ENCODE peak calls at places on chromosomes 13 and 19, in five cellular contexts. M, E, J, Q and C are unnamed samples.

GRCh38 chr19:45878043-45878794 is 7.7 kb downstream of the IRF2BP1 start:
- DNase-seq in J (no peak), Q (no peak), M (no peak), E (no peak), C (no peak)

GRCh38 chr19:2491130-2491801 is 15.3 kb downstream of the GADD45B start:
- DNase-seq in E (no peak), J (no peak), Q (peak; percentile 91), M (peak; percentile 78), C (peak; percentile 85)

GRCh38 chr19:43464089-43464775 is 1.2 kb downstream of the LYPD3 start:
- DNase-seq in J (no peak), E (peak; percentile 92), Q (no peak), M (no peak), C (no peak)

GRCh38 chr19:2394054-2394668 is 33.2 kb downstream of the TIMM13 start:
- DNase-seq in E (no peak), Q (no peak), M (no peak), J (no peak), C (no peak)

GRCh38 chr19:4032436-4032835 is 24.9 kb downstream of the PIAS4 start:
- DNase-seq in Q (no peak), M (no peak), E (no peak), J (no peak), C (no peak)

GRCh38 chr13:30895773-30896172 is 10.3 kb upstream of the MEDAG start:
- DNase-seq in E (peak; percentile 88), M (peak; percentile 24), J (peak; percentile 34), Q (peak; percentile 82), C (peak; percentile 82)

GRCh38 chr19:53883231-53883661 is 1.2 kb downstream of the PRKCG start:
- DNase-seq in Q (no peak), J (peak; percentile 67), M (no peak), E (peak; percentile 79), C (no peak)

GRCh38 chr19:30369833-30370232 is 2.4 kb upstream of the ZNF536 start:
- DNase-seq in M (no peak), E (no peak), Q (no peak), J (no peak), C (no peak)

GRCh38 chr13:38582133-38582532 is 104.7 kb upstream of the FREM2 start:
- DNase-seq in M (peak; percentile 44), J (peak; percentile 72), Q (peak; percentile 49), E (no peak), C (no peak)

GRCh38 chr13:37143901-37144300 is 38.4 kb upstream of the CSNK1A1L start:
- DNase-seq in E (no peak), Q (peak; percentile 19), M (no peak), J (no peak), C (peak; percentile 33)

GRCh38 chr13:24323739-24324075 is 14.3 kb downstream of the C1QTNF9 start:
- DNase-seq in Q (no peak), M (no peak), J (no peak), E (no peak), C (no peak)

GRCh38 chr19:42176649-42176989 is 40.9 kb downstream of the DEDD2 start:
- DNase-seq in Q (no peak), M (no peak), E (no peak), J (peak; percentile 52), C (no peak)

GRCh38 chr19:5642204-5642603 is 19.3 kb downstream of the SAFB start:
- DNase-seq in E (no peak), J (no peak), Q (no peak), M (no peak), C (no peak)

GRCh38 chr13:40145139-40145538 is 489.7 kb downstream of the COG6 start:
- DNase-seq in J (no peak), Q (no peak), E (no peak), M (no peak), C (no peak)

GRCh38 chr13:40644838-40645620 is 21.4 kb downstream of the FOXO1 start:
- DNase-seq in J (no peak), Q (peak; percentile 88), M (peak; percentile 74), E (no peak), C (no peak)

GRCh38 chr19:53537523-53538377 is at the start of gene ZNF331:
- DNase-seq in Q (peak; percentile 69), E (peak; percentile 95), J (peak; percentile 85), M (peak; percentile 65), C (peak; percentile 65)

GRCh38 chr19:18464646-18465045 is 26.7 kb upstream of the ISYNA1 start:
- DNase-seq in E (peak; percentile 86), Q (peak; percentile 32), M (no peak), J (no peak), C (peak; percentile 66)

GRCh38 chr19:17236414-17236716 is 9.4 kb downstream of the NR2F6 start:
- DNase-seq in E (no peak), M (no peak), J (peak; percentile 46), Q (no peak), C (no peak)

GRCh38 chr13:36154567-36155231 is 23.5 kb upstream of the DCLK1 start:
- DNase-seq in J (peak; percentile 79), M (no peak), E (peak; percentile 77), Q (peak; percentile 12), C (peak; percentile 43)

GRCh38 chr19:39953915-39954314 is 17.1 kb upstream of the PSMC4 start:
- DNase-seq in Q (no peak), E (no peak), J (no peak), M (no peak), C (no peak)

GRCh38 chr13:112078879-112079526 is 12.1 kb downstream of the SOX1 start:
- DNase-seq in E (no peak), M (no peak), Q (no peak), J (peak; percentile 74), C (no peak)

GRCh38 chr19:55174425-55175116 is 5.5 kb downstream of the SYT5 start:
- DNase-seq in J (no peak), E (no peak), Q (no peak), M (no peak), C (no peak)

GRCh38 chr19:18453269-18454024 is 15.5 kb upstream of the ISYNA1 start:
- DNase-seq in E (no peak), Q (peak; percentile 77), M (no peak), J (no peak), C (no peak)

GRCh38 chr13:43879323-43880181 is at the start of the genes CCDC122 and LACC1:
- DNase-seq in Q (peak; percentile 93), M (peak; percentile 89), E (peak; percentile 95), J (peak; percentile 87), C (peak; percentile 44)

GRCh38 chr19:38736036-38736412 is 8.2 kb downstream of the CAPN12 start:
- DNase-seq in J (peak; percentile 58), E (peak; percentile 89), M (no peak), Q (peak; percentile 65), C (no peak)

DNA sequence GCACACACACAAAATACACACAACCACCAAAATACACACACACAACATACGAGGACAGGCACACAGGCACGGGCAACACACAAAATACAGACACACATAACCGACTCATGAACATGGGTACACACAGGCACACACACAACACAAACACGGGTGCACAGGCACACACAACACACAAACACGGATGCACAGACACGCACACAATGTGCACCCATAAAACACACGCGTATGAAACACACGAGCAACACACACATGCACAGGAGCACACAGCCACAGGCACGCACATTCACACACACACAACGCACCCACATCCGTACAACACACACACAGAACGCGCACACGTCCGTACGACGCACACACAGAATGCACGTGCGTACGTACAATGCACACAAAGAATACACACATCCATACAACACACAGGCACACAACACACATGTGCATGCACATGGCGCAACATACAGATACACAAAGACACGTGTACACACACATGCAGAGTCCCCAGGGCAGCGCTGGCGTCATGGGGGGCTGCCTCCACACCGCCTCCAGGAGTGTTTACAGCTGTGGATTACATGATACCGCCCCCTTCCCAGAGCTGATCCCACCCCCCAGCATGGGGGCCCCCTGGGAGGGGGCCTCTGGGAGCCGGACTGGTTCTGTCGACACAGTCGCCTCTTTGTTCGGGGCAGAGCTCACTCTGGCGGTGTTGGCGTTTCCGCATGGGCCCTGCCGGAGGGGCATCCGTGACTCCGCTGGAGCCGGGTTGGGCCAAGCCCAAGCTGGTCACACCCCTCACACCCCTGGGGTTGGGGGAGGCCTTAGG is 2.9 kb downstream of the SBNO2 start:
- DNase-seq in J (no peak), Q (peak; percentile 33), E (no peak), M (peak; percentile 39), C (no peak)
- H3K4me3 ChIP-seq in J (no peak overlapping the region), Q (peak overlapping the region; percentile 92), E (no peak overlapping the region), M (peak overlapping the region; percentile 79), C (peak overlapping the region; percentile 15)

GRCh38 chr13:32316476-32316875 is 1.2 kb downstream of the BRCA2 start:
- DNase-seq in E (no peak), M (no peak), Q (no peak), J (no peak), C (no peak)

GRCh38 chr13:32314968-32315254 is 252 bp downstream of the ZAR1L start:
- DNase-seq in M (peak; percentile 42), Q (peak; percentile 42), E (no peak), J (peak; percentile 85), C (no peak)

GRCh38 chr13:32315255-32316029 is at the start of the genes BRCA2 and ZAR1L:
- DNase-seq in M (peak; percentile 83), E (peak; percentile 97), Q (peak; percentile 89), J (peak; percentile 97), C (peak; percentile 69)

GRCh38 chr13:32316030-32316344 is 679 bp downstream of the BRCA2 start:
- DNase-seq in J (no peak), M (no peak), Q (no peak), E (no peak), C (no peak)

DNA sequence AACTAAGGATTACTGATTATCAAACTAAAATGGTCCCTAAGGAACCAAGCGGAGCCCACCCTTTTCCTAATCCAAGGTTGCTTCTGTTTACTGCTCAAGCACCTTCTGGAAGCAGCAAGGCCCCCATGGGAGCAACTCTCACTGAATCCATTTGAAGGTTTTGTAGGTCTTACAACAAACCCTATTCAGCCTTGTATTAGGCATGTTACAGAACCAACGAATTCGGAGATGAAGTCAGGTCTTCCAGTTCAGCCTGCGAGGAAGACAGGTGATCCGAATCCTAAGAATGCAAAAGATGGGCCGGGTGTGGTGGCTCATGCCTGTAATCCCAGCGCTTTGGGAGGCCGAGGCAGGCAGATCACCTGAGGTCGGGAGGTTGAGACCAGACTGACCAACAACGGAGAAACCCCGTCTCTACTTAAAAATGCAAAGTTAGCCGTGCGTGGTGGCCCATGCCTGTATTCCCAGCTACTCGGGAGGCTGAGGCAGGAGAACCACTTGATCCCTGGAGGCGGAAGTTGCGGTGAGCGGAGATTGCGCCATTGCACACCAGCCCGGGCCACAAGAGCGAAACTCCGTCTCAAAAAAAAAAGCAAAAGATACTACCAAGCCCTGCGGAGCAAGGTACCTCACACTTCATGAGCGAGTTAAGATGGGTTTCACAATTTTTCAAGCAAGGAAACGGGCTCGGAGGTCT is 744 bp downstream of the ZAR1L start:
- DNase-seq in Q (no peak), M (no peak), J (no peak), E (peak; percentile 82), C (no peak)
- H3K4me3 ChIP-seq in Q (peak overlapping the region; percentile 93), M (no peak overlapping the region), J (peak overlapping the region; percentile 65), E (no peak overlapping the region), C (peak overlapping the region; percentile 85)

DNA sequence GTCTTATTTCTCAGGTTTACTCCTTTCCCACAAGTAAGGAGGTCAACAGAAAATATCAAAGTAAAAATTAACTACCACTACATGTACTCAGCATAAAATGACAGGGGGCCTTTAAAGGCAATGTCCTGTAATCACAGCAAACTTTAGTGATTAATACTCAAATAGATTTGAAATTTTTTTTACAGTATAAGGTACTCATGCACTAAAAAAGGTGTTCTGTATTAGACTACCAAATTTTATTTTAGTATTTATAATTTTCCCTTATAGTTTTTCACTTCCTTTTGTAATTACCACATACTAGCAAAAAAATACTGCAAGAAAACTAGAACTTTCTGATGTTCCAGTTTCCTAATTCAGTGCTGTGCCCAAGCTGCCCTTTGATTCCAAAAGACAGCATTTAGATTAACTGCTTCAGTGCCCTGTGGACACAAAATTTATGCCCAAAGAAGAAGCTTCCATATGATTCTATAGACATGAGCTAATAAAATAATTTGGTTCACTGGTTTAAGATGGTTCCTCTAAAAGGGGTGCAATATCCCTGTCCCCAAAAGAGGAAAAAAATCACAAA is 70.6 kb downstream of the KLF12 start:
- DNase-seq in J (no peak), Q (no peak), M (no peak), E (no peak), C (no peak)
- H3K4me3 ChIP-seq in J (no peak overlapping the region), Q (no peak overlapping the region), M (no peak overlapping the region), E (no peak overlapping the region), C (no peak overlapping the region)

GRCh38 chr13:95032114-95032513 is 269.1 kb downstream of the ABCC4 start:
- DNase-seq in M (no peak), J (no peak), E (no peak), Q (no peak), C (no peak)
- H3K4me3 ChIP-seq in M (no peak overlapping the region), J (no peak overlapping the region), E (no peak overlapping the region), Q (no peak overlapping the region), C (no peak overlapping the region)